ENCODE peak calls at places on chromosomes 7 and 10, in eight cellular contexts. G is HEK293T, D is Peyer's patch, C is Daoy, F is left colon, E is KBM-7, O is activated T-cell treated with anti-CD3 and anti-CD28 coated beads for 1 hour, H is EL. R is an unnamed sample.

GRCh38 chr10:77398986-77399755 is 238.4 kb downstream of the KCNMA1 start:
- DNase-seq in G (no peak), D (no peak), C (no peak), F (no peak), E (no peak), O (no peak), H (no peak), R (no peak)

GRCh38 chr10:97882142-97883091 is 32.8 kb downstream of the GOLGA7B start:
- DNase-seq in G (no peak), D (peak; percentile 61), C (peak; percentile 98), F (no peak), E (no peak), O (no peak), H (peak; percentile 89), R (no peak)

GRCh38 chr7:91922857-91923256 is 17.8 kb upstream of the AKAP9 start:
- DNase-seq in G (no peak), D (no peak), C (no peak), F (no peak), E (no peak), O (no peak), H (no peak), R (no peak)

GRCh38 chr10:116522803-116523381 is 22.8 kb upstream of the PNLIP start:
- DNase-seq in G (no peak), D (no peak), C (no peak), F (no peak), E (no peak), O (no peak), H (no peak), R (no peak)

GRCh38 chr10:69069090-69070042 is 18.5 kb upstream of the SRGN start:
- DNase-seq in G (no peak), D (no peak), C (no peak), F (no peak), E (no peak), O (no peak), H (no peak), R (no peak)

GRCh38 chr7:7792089-7792488 is 73.7 kb upstream of the RPA3 start:
- DNase-seq in G (no peak), D (no peak), C (no peak), F (no peak), E (no peak), O (no peak), H (no peak), R (no peak)

GRCh38 chr7:155190608-155191536 is 106.8 kb upstream of the INSIG1 start:
- DNase-seq in G (peak; percentile 88), D (peak; percentile 73), C (peak; percentile 55), F (peak; percentile 61), E (peak; percentile 59), O (peak; percentile 62), H (peak; percentile 34), R (no peak)

GRCh38 chr10:14592566-14592965 is 182.1 kb downstream of the FAM107B start:
- DNase-seq in G (no peak), D (no peak), C (no peak), F (no peak), E (no peak), O (no peak), H (no peak), R (no peak)

GRCh38 chr10:16779375-16779774 is 37.8 kb downstream of the RSU1 start:
- DNase-seq in G (no peak), D (no peak), C (no peak), F (no peak), E (no peak), O (peak; percentile 13), H (no peak), R (no peak)

GRCh38 chr7:44218418-44219201 is 17.8 kb downstream of the YKT6 start:
- DNase-seq in G (no peak), D (no peak), C (no peak), F (no peak), E (no peak), O (no peak), H (peak; percentile 17), R (peak; percentile 49)

GRCh38 chr10:80459047-80459865 is 5.1 kb downstream of the TSPAN14 start:
- DNase-seq in G (no peak), D (peak; percentile 71), C (peak; percentile 75), F (peak; percentile 82), E (peak; percentile 87), O (peak; percentile 48), H (peak; percentile 97), R (no peak)

GRCh38 chr7:55178863-55179773 is 160.3 kb downstream of the EGFR start:
- DNase-seq in G (no peak), D (peak; percentile 75), C (no peak), F (no peak), E (no peak), O (no peak), H (no peak), R (no peak)

GRCh38 chr7:21140622-21141021 is 287.3 kb upstream of the SP4 start:
- DNase-seq in G (no peak), D (no peak), C (no peak), F (no peak), E (no peak), O (no peak), H (no peak), R (no peak)

GRCh38 chr7:1015196-1015595 is 29.1 kb upstream of the GPR146 start:
- DNase-seq in G (no peak), D (no peak), C (no peak), F (no peak), E (no peak), O (no peak), H (no peak), R (no peak)

GRCh38 chr10:111515264-111515663 is 438.4 kb downstream of the ADRA2A start:
- DNase-seq in G (no peak), D (no peak), C (no peak), F (no peak), E (no peak), O (no peak), H (no peak), R (no peak)

GRCh38 chr10:33073641-33074410 is 115.8 kb upstream of the ITGB1 start:
- DNase-seq in G (no peak), D (no peak), C (no peak), F (no peak), E (peak; percentile 10), O (no peak), H (peak; percentile 3), R (no peak)

GRCh38 chr10:120800528-120801323 is 50.4 kb upstream of the WDR11 start:
- DNase-seq in G (no peak), D (no peak), C (no peak), F (no peak), E (no peak), O (no peak), H (no peak), R (no peak)

GRCh38 chr10:14399641-14400040 is 68.9 kb upstream of the FRMD4A start:
- DNase-seq in G (no peak), D (no peak), C (no peak), F (no peak), E (no peak), O (no peak), H (peak; percentile 53), R (no peak)

GRCh38 chr10:120646738-120647427 is 189.9 kb downstream of the PLPP4 start:
- DNase-seq in G (no peak), D (no peak), C (no peak), F (no peak), E (no peak), O (no peak), H (no peak), R (no peak)

GRCh38 chr7:139647812-139648616 is 124.5 kb downstream of the CLEC2L start:
- DNase-seq in G (no peak), D (no peak), C (peak; percentile 29), F (no peak), E (no peak), O (no peak), H (no peak), R (no peak)

GRCh38 chr10:46557319-46558140 is 1.1 kb upstream of the GPRIN2 start:
- DNase-seq in G (no peak), D (peak; percentile 58), C (no peak), F (peak; percentile 44), E (no peak), O (no peak), H (no peak), R (no peak)

GRCh38 chr7:142461437-142461836 is 203.6 kb upstream of the PRSS58 start:
- DNase-seq in G (no peak), D (no peak), C (peak; percentile 51), F (no peak), E (no peak), O (no peak), H (peak; percentile 97), R (no peak)

GRCh38 chr10:111560042-111560441 is 483.2 kb downstream of the ADRA2A start:
- DNase-seq in G (no peak), D (no peak), C (no peak), F (no peak), E (no peak), O (no peak), H (no peak), R (no peak)

GRCh38 chr7:37311282-37311868 is 137.3 kb downstream of the ELMO1 start:
- DNase-seq in G (no peak), D (no peak), C (peak; percentile 48), F (peak; percentile 21), E (no peak), O (no peak), H (no peak), R (no peak)

GRCh38 chr7:151699147-151699546 is 177.8 kb downstream of the PRKAG2 start:
- DNase-seq in G (peak; percentile 62), D (no peak), C (peak; percentile 100), F (no peak), E (no peak), O (no peak), H (peak; percentile 97), R (no peak)

GRCh38 chr7:78018541-78019456 is 220.2 kb downstream of the PHTF2 start:
- DNase-seq in G (peak; percentile 28), D (peak; percentile 61), C (peak; percentile 69), F (peak; percentile 45), E (peak; percentile 11), O (peak; percentile 4), H (peak; percentile 28), R (no peak)

GRCh38 chr7:2164156-2164555 is 68.6 kb downstream of the MAD1L1 start:
- DNase-seq in G (no peak), D (no peak), C (no peak), F (no peak), E (no peak), O (no peak), H (no peak), R (no peak)

GRCh38 chr7:71349583-71350481 is 217.9 kb downstream of the GALNT17 start:
- DNase-seq in G (no peak), D (no peak), C (no peak), F (no peak), E (no peak), O (no peak), H (no peak), R (no peak)

GRCh38 chr7:136071106-136071505 is 93.9 kb upstream of the MTPN start:
- DNase-seq in G (no peak), D (no peak), C (no peak), F (no peak), E (no peak), O (no peak), H (no peak), R (no peak)

GRCh38 chr10:127148066-127148932 is 48.1 kb downstream of the INSYN2A start:
- DNase-seq in G (no peak), D (no peak), C (peak; percentile 82), F (no peak), E (peak; percentile 40), O (no peak), H (peak; percentile 89), R (peak; percentile 57)

GRCh38 chr7:149495785-149496641 is 1.6 kb downstream of the ZNF746 start:
- DNase-seq in G (no peak), D (no peak), C (peak; percentile 81), F (peak; percentile 68), E (peak; percentile 60), O (no peak), H (peak; percentile 81), R (no peak)

GRCh38 chr10:12638781-12639180 is 289.4 kb downstream of the CAMK1D start:
- DNase-seq in G (no peak), D (no peak), C (no peak), F (no peak), E (no peak), O (no peak), H (no peak), R (no peak)

GRCh38 chr10:103079946-103080345 is 113.1 kb downstream of the NT5C2 start:
- DNase-seq in G (no peak), D (no peak), C (no peak), F (no peak), E (no peak), O (no peak), H (no peak), R (no peak)

GRCh38 chr10:3323865-3324498 is 151.4 kb upstream of the PITRM1 start:
- DNase-seq in G (no peak), D (no peak), C (peak; percentile 35), F (no peak), E (no peak), O (no peak), H (peak; percentile 90), R (no peak)

R was measured in putamen.